ENCODE peak calls at places on chromosome X, in eight cellular contexts. K is PC-3, B is lower leg skin, C is heart left ventricle, I is AG10803, Y is epithelial cell of esophagus, R is GM23338, F is lower lobe of right lung. M is an unnamed sample.

GRCh38 chrX:106927700-106928099 is 7.5 kb downstream of the CLDN2 start:
- DNase-seq in K (no peak), B (no peak), C (no peak), I (no peak), Y (no peak), R (no peak), F (no peak), M (no peak)

GRCh38 chrX:44343412-44343942 is at the start of gene EFHC2:
- DNase-seq in K (peak), B (no peak), C (peak), I (peak), Y (peak), R (peak), F (peak), M (no peak)

GRCh38 chrX:99603076-99603814 is 806.8 kb downstream of the PCDH19 start:
- DNase-seq in K (no peak), B (no peak), C (no peak), I (no peak), Y (no peak), R (peak), F (no peak), M (no peak)

GRCh38 chrX:20427173-20427770 is 160.6 kb upstream of the RPS6KA3 start:
- DNase-seq in K (no peak), B (no peak), C (no peak), I (no peak), Y (no peak), R (peak), F (no peak), M (no peak)

GRCh38 chrX:34655496-34656258 is 1.4 kb downstream of the TMEM47 start:
- DNase-seq in K (no peak), B (no peak), C (no peak), I (peak), Y (no peak), R (peak), F (no peak), M (no peak)

GRCh38 chrX:53441531-53442321 is 7.6 kb upstream of the HSD17B10 start:
- DNase-seq in K (peak), B (peak), C (peak), I (peak), Y (peak), R (peak), F (peak), M (no peak)

GRCh38 chrX:39967348-39967747 is 130.4 kb downstream of the BCOR start:
- DNase-seq in K (peak), B (no peak), C (no peak), I (no peak), Y (peak), R (no peak), F (no peak), M (no peak)

GRCh38 chrX:30865020-30865419 is 24.0 kb downstream of the TAB3 start:
- DNase-seq in K (peak), B (no peak), C (no peak), I (no peak), Y (peak), R (peak), F (no peak), M (no peak)

GRCh38 chrX:150482537-150483217 is 85.7 kb upstream of the MTM1 start:
- DNase-seq in K (peak), B (no peak), C (no peak), I (peak), Y (peak), R (no peak), F (no peak), M (peak)

GRCh38 chrX:136048446-136048845 is 63.2 kb downstream of the SLC9A6 start:
- DNase-seq in K (no peak), B (no peak), C (no peak), I (peak), Y (no peak), R (no peak), F (no peak), M (no peak)

GRCh38 chrX:39675619-39676018 is 422.1 kb downstream of the BCOR start:
- DNase-seq in K (no peak), B (no peak), C (peak), I (peak), Y (no peak), R (no peak), F (no peak), M (no peak)

GRCh38 chrX:130339408-130340222 is at the start of gene SLC25A14:
- DNase-seq in K (peak), B (peak), C (peak), I (peak), Y (peak), R (peak), F (peak), M (peak)

GRCh38 chrX:47991263-47992092 is 12.3 kb downstream of the ZNF182 start:
- DNase-seq in K (peak), B (no peak), C (no peak), I (peak), Y (peak), R (no peak), F (no peak), M (no peak)

GRCh38 chrX:3161686-3162085 is 120.4 kb downstream of the ARSF start:
- DNase-seq in K (no peak), B (no peak), C (no peak), I (peak), Y (no peak), R (no peak), F (no peak), M (no peak)

GRCh38 chrX:83509246-83509801 is 1.2 kb downstream of the POU3F4 start:
- DNase-seq in K (no peak), B (no peak), C (no peak), I (no peak), Y (no peak), R (no peak), F (no peak), M (no peak)

GRCh38 chrX:41145920-41146608 is 60.8 kb downstream of the USP9X start:
- DNase-seq in K (peak), B (no peak), C (no peak), I (peak), Y (peak), R (no peak), F (no peak), M (no peak)

GRCh38 chrX:88425739-88426138 is 321.3 kb upstream of the CPXCR1 start:
- DNase-seq in K (peak), B (no peak), C (no peak), I (no peak), Y (no peak), R (peak), F (no peak), M (no peak)

GRCh38 chrX:28888421-28888820 is 301.2 kb downstream of the IL1RAPL1 start:
- DNase-seq in K (no peak), B (no peak), C (no peak), I (no peak), Y (no peak), R (no peak), F (no peak), M (no peak)

GRCh38 chrX:115547448-115547847 is 13.5 kb upstream of the PLS3 start:
- DNase-seq in K (peak), B (no peak), C (no peak), I (no peak), Y (no peak), R (peak), F (no peak), M (no peak)
- TF ChIP-seq CTCF in K (peak), B (no peak), C (no peak), I (peak), Y (no peak), R (peak), F (no peak), M (no peak)

GRCh38 chrX:151675121-151675746 is 20.0 kb upstream of the PRRG3 start:
- DNase-seq in K (no peak), B (no peak), C (no peak), I (no peak), Y (no peak), R (peak), F (no peak), M (no peak)
- TF ChIP-seq CTCF in K (no peak), B (no peak), C (no peak), I (no peak), Y (no peak), R (no peak), F (no peak), M (no peak)

GRCh38 chrX:118644378-118644777 is 83.0 kb upstream of the IL13RA1 start:
- DNase-seq in K (peak), B (no peak), C (no peak), I (peak), Y (peak), R (no peak), F (no peak), M (no peak)
- TF ChIP-seq CTCF in K (peak), B (no peak), C (peak), I (peak), Y (peak), R (peak), F (peak), M (no peak)

DNA sequence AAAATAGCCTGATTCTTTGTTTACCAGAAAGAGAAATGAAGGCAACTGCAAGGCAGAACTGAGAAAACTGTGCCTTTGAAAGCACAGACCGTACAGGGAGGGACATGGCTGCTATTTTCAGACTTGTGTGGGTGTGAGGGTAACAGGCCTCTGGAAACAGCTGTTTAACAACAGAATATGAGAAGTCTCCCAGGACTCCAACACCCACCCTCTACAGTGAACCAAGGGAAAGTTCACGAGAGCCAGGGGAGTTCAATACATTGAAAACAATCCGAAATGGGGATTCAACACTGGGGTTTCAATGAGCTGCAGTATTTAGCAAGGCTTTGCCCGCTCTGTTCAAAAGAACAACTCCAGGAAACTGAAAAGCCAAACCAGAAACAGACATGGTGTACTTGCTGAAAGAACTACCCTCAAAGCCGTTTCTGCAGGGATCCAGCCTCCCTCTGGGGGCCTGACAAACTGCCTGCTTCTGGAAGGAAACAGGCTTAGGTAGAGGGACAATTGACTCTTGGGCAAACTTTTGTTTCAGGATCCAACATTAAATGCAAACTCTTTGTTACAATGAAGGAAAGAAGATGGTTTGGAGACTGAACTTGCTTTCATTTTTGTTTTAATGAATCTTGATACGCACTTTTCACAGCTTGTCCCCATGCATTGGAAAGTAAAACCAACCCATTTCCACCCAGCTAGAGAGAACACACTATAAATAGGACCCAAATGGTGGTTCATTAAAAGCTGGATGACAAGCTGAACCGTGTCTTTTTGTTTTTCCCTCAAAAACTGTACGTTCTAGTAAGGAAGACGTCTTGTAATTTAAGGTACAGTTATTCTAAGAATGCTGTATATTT is 95.5 kb upstream of the EGFL6 start:
- DNase-seq in K (no peak), B (no peak), C (no peak), I (peak), Y (no peak), R (no peak), F (no peak), M (no peak)
- TF ChIP-seq CTCF in K (no peak), B (no peak), C (no peak), I (no peak), Y (no peak), R (no peak), F (no peak), M (no peak)

GRCh38 chrX:109952985-109953905 is 49.7 kb upstream of the TMEM164 start:
- DNase-seq in K (no peak), B (no peak), C (no peak), I (no peak), Y (no peak), R (no peak), F (no peak), M (no peak)

GRCh38 chrX:109954955-109955354 is 48.0 kb upstream of the TMEM164 start:
- DNase-seq in K (peak), B (no peak), C (no peak), I (no peak), Y (peak), R (no peak), F (no peak), M (no peak)

GRCh38 chrX:109954333-109954732 is 48.6 kb upstream of the TMEM164 start:
- DNase-seq in K (peak), B (no peak), C (no peak), I (peak), Y (no peak), R (no peak), F (no peak), M (no peak)

GRCh38 chrX:109952050-109952449 is 50.9 kb upstream of the TMEM164 start:
- DNase-seq in K (peak), B (no peak), C (peak), I (peak), Y (peak), R (no peak), F (no peak), M (no peak)
- TF ChIP-seq CTCF in K (no peak), B (no peak), C (no peak), I (no peak), Y (no peak), R (no peak), F (no peak), M (no peak)

DNA sequence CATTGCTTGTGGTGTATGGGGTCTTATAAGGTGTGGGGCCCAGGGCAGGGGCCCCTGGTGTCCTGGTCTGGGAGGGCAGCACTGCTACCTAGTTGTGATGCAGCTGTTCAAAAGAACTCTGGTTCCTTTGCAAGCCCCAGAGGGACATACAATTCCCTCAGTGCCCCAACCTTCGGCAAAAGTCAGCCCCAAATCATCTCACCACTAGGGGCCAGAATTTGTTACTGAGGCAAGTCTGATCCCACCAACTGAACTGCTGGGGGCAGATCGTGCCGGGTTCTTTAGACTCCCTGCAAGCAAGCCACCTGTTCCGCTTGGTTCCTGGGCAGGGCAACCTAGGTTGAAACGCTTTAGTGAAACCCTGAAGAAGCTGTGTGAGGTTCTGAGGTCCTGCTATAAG is 180.1 kb upstream of the S100G start:
- DNase-seq in K (no peak), B (no peak), C (no peak), I (no peak), Y (no peak), R (peak), F (no peak), M (no peak)
- TF ChIP-seq CTCF in K (peak), B (no peak), C (no peak), I (no peak), Y (no peak), R (peak), F (no peak), M (no peak)

DNA sequence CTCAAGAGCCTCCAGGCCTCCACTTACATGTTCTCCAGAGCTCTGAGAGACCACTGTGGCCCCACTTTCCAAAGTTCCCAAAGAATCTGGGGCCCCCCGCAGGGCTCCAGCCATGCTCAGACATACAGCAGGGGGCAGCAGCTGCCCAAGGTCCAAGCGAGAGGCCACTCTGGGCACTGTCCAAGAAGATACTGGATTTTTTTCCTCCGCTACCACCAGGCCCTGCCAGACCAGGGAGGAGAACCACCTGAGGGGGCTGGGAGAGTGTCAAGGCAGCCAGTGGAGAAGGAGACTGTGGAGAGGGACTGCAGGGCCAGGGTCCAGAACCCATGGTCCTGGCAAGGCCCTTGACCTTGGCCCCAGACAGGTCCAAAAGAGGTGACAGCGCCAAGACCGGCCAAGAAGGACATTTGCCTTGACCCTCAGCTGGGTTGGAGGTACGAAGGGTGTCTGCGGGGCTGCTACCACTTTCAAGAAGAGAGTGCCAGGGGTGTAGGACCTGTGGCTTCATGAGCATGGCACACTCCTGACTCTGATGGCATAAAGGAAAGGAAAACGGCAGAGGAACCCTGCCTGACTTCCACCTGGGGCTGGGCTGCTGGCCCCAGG is 5.3 kb downstream of the EMD start:
- DNase-seq in K (no peak), B (no peak), C (no peak), I (no peak), Y (no peak), R (no peak), F (no peak), M (no peak)
- TF ChIP-seq CTCF in K (peak), B (no peak), C (peak), I (peak), Y (no peak), R (peak), F (peak), M (no peak)

GRCh38 chrX:66018585-66019309 is 21.1 kb downstream of the VSIG4 start:
- DNase-seq in K (no peak), B (no peak), C (no peak), I (no peak), Y (no peak), R (no peak), F (no peak), M (no peak)
- TF ChIP-seq CTCF in K (no peak), B (no peak), C (no peak), I (no peak), Y (no peak), R (peak), F (no peak), M (no peak)